ENCODE peak calls at places on chromosomes 2 and 18, in six cellular contexts. One of them, this sample, is unnamed.

GRCh38 chr2:178796079-178796677 is 11.0 kb downstream of the TTN start:
- DNase-seq in retinal pigment epithelial cell: peak
- DNase-seq in body of pancreas: no peak
- DNase-seq in A549: peak
- DNase-seq in neural crest cell: no peak
- DNase-seq in sigmoid colon: no peak
- DNase-seq in this sample: no peak

GRCh38 chr18:28183418-28184078 is 6.6 kb upstream of the CDH2 start:
- DNase-seq in A549: peak
- DNase-seq in sigmoid colon: no peak
- DNase-seq in body of pancreas: no peak
- DNase-seq in neural crest cell: no peak
- DNase-seq in retinal pigment epithelial cell: no peak
- DNase-seq in this sample: no peak

GRCh38 chr2:209091026-209091425 is 332.8 kb upstream of the MAP2 start:
- DNase-seq in body of pancreas: no peak
- DNase-seq in sigmoid colon: no peak
- DNase-seq in neural crest cell: no peak
- DNase-seq in retinal pigment epithelial cell: peak
- DNase-seq in A549: no peak
- DNase-seq in this sample: no peak

GRCh38 chr2:193806088-193806774 is 1611.5 kb upstream of the TMEFF2 start:
- DNase-seq in sigmoid colon: no peak
- DNase-seq in neural crest cell: no peak
- DNase-seq in A549: no peak
- DNase-seq in retinal pigment epithelial cell: no peak
- DNase-seq in body of pancreas: no peak
- DNase-seq in this sample: no peak

GRCh38 chr18:50311573-50312106 is 24.1 kb upstream of the CXXC1 start:
- DNase-seq in sigmoid colon: no peak
- DNase-seq in neural crest cell: no peak
- DNase-seq in body of pancreas: peak
- DNase-seq in retinal pigment epithelial cell: no peak
- DNase-seq in A549: no peak
- DNase-seq in this sample: no peak

GRCh38 chr2:53575606-53576360 is 191.8 kb upstream of the CHAC2 start:
- DNase-seq in sigmoid colon: no peak
- DNase-seq in body of pancreas: no peak
- DNase-seq in A549: no peak
- DNase-seq in retinal pigment epithelial cell: peak
- DNase-seq in neural crest cell: no peak
- DNase-seq in this sample: no peak

GRCh38 chr2:173568054-173568453 is 213.4 kb downstream of the CDCA7 start:
- DNase-seq in neural crest cell: peak
- DNase-seq in retinal pigment epithelial cell: no peak
- DNase-seq in sigmoid colon: no peak
- DNase-seq in A549: peak
- DNase-seq in body of pancreas: no peak
- DNase-seq in this sample: peak

GRCh38 chr18:72867721-72868665 is at the start of gene NETO1:
- DNase-seq in retinal pigment epithelial cell: no peak
- DNase-seq in body of pancreas: no peak
- DNase-seq in neural crest cell: peak
- DNase-seq in A549: no peak
- DNase-seq in sigmoid colon: no peak
- DNase-seq in this sample: peak

GRCh38 chr18:30432349-30432748 is 610.2 kb downstream of the DSC3 start:
- DNase-seq in A549: no peak
- DNase-seq in neural crest cell: no peak
- DNase-seq in body of pancreas: no peak
- DNase-seq in sigmoid colon: no peak
- DNase-seq in retinal pigment epithelial cell: no peak
- DNase-seq in this sample: no peak

GRCh38 chr2:46232860-46233259 is 64.3 kb upstream of the EPAS1 start:
- DNase-seq in A549: peak
- DNase-seq in body of pancreas: no peak
- DNase-seq in neural crest cell: no peak
- DNase-seq in retinal pigment epithelial cell: no peak
- DNase-seq in sigmoid colon: no peak
- DNase-seq in this sample: no peak

GRCh38 chr2:86229221-86229620 is 30.0 kb downstream of the MRPL35 start:
- DNase-seq in neural crest cell: no peak
- DNase-seq in retinal pigment epithelial cell: no peak
- DNase-seq in A549: no peak
- DNase-seq in sigmoid colon: no peak
- DNase-seq in body of pancreas: no peak
- DNase-seq in this sample: no peak

GRCh38 chr2:198587726-198588125 is 783.3 kb downstream of the PLCL1 start:
- DNase-seq in sigmoid colon: no peak
- DNase-seq in body of pancreas: no peak
- DNase-seq in retinal pigment epithelial cell: no peak
- DNase-seq in neural crest cell: no peak
- DNase-seq in A549: no peak
- DNase-seq in this sample: no peak

GRCh38 chr2:128214866-128215460 is 103.7 kb downstream of the HS6ST1 start:
- DNase-seq in retinal pigment epithelial cell: no peak
- DNase-seq in neural crest cell: no peak
- DNase-seq in body of pancreas: peak
- DNase-seq in A549: no peak
- DNase-seq in sigmoid colon: no peak
- DNase-seq in this sample: no peak

GRCh38 chr2:219784178-219784577 is 156.7 kb downstream of the SLC4A3 start:
- DNase-seq in retinal pigment epithelial cell: no peak
- DNase-seq in A549: no peak
- DNase-seq in sigmoid colon: no peak
- DNase-seq in body of pancreas: no peak
- DNase-seq in neural crest cell: no peak
- DNase-seq in this sample: no peak

GRCh38 chr2:211437396-211437795 is 881.0 kb downstream of the CPS1 start:
- DNase-seq in A549: no peak
- DNase-seq in retinal pigment epithelial cell: no peak
- DNase-seq in neural crest cell: no peak
- DNase-seq in sigmoid colon: no peak
- DNase-seq in body of pancreas: no peak
- DNase-seq in this sample: no peak

GRCh38 chr18:56869189-56869777 is 218.1 kb downstream of the WDR7 start:
- DNase-seq in neural crest cell: no peak
- DNase-seq in retinal pigment epithelial cell: no peak
- DNase-seq in body of pancreas: peak
- DNase-seq in sigmoid colon: no peak
- DNase-seq in A549: peak
- DNase-seq in this sample: peak

GRCh38 chr18:56872140-56872539 is 221.0 kb downstream of the WDR7 start:
- DNase-seq in A549: no peak
- DNase-seq in retinal pigment epithelial cell: no peak
- DNase-seq in sigmoid colon: no peak
- DNase-seq in neural crest cell: no peak
- DNase-seq in body of pancreas: no peak
- DNase-seq in this sample: no peak

GRCh38 chr18:56870982-56871381 is 219.8 kb downstream of the WDR7 start:
- DNase-seq in body of pancreas: no peak
- DNase-seq in neural crest cell: no peak
- DNase-seq in sigmoid colon: no peak
- DNase-seq in retinal pigment epithelial cell: no peak
- DNase-seq in A549: no peak
- DNase-seq in this sample: no peak

GRCh38 chr18:56878712-56879111 is 227.6 kb downstream of the WDR7 start:
- DNase-seq in body of pancreas: no peak
- DNase-seq in retinal pigment epithelial cell: no peak
- DNase-seq in sigmoid colon: no peak
- DNase-seq in neural crest cell: no peak
- DNase-seq in A549: no peak
- DNase-seq in this sample: no peak

GRCh38 chr18:56873441-56874140 is 222.4 kb downstream of the WDR7 start:
- DNase-seq in body of pancreas: no peak
- DNase-seq in sigmoid colon: no peak
- DNase-seq in A549: no peak
- DNase-seq in neural crest cell: peak
- DNase-seq in retinal pigment epithelial cell: no peak
- DNase-seq in this sample: peak
- TF ChIP-seq CTCF in body of pancreas: no peak
- TF ChIP-seq CTCF in sigmoid colon: no peak
- TF ChIP-seq CTCF in A549: no peak
- TF ChIP-seq CTCF in neural crest cell: no peak
- TF ChIP-seq CTCF in retinal pigment epithelial cell: no peak
- TF ChIP-seq CTCF in this sample: no peak

DNA sequence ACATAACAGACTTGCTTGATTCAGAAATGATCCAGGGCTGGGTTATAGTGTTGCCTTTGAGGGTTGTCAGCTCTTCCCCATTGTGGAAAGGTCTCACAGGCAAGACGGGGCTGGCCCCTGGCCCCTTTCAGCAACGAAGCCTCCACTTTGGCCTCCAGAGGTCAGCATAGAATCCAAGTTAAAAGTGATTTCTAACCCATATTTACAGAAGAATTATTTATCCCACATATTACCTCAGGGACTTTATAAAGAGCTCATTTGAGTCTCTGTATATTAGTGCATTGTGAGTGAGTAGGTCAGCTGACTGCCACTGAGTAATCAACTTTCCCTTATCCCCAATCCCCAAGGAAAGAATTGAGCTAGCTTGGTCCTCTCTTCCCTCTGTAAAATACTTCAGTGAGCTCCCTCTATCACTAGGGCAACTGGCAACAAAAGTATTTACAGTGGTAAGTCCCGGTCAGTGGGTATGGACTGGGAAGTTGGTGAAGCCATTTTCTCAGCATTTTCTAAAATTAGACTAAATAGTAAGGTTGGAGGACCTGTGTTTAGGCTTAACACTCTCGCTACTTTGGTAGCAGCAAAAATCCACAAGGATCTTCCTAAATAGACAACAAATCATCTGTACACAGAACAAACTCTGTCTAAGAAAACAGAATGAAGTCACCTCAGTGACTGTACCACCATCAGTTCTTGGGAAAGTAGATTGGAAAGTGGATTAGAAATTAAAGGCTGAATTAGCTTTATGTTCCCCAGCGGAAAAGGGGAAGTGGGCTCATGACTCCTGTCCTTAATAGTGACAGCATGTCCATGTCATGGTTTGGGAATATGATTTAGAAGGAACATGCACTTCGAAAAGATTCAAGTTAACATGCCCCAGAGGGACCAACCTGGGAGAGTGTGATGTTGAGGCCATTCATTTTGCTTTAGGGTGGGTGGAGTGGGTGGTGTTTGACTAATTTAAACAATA is 171.0 kb upstream of the SIX3 start:
- DNase-seq in neural crest cell: no peak
- DNase-seq in A549: no peak
- DNase-seq in sigmoid colon: no peak
- DNase-seq in retinal pigment epithelial cell: peak
- DNase-seq in body of pancreas: no peak
- DNase-seq in this sample: peak
- TF ChIP-seq CTCF in neural crest cell: no peak
- TF ChIP-seq CTCF in A549: peak
- TF ChIP-seq CTCF in sigmoid colon: no peak
- TF ChIP-seq CTCF in retinal pigment epithelial cell: peak
- TF ChIP-seq CTCF in body of pancreas: no peak
- TF ChIP-seq CTCF in this sample: no peak

GRCh38 chr2:50674876-50675275 is 357.1 kb downstream of the NRXN1 start:
- DNase-seq in A549: peak
- DNase-seq in neural crest cell: no peak
- DNase-seq in retinal pigment epithelial cell: no peak
- DNase-seq in body of pancreas: no peak
- DNase-seq in sigmoid colon: no peak
- DNase-seq in this sample: no peak
- TF ChIP-seq CTCF in A549: peak
- TF ChIP-seq CTCF in neural crest cell: no peak
- TF ChIP-seq CTCF in retinal pigment epithelial cell: peak
- TF ChIP-seq CTCF in body of pancreas: no peak
- TF ChIP-seq CTCF in sigmoid colon: no peak
- TF ChIP-seq CTCF in this sample: no peak

DNA sequence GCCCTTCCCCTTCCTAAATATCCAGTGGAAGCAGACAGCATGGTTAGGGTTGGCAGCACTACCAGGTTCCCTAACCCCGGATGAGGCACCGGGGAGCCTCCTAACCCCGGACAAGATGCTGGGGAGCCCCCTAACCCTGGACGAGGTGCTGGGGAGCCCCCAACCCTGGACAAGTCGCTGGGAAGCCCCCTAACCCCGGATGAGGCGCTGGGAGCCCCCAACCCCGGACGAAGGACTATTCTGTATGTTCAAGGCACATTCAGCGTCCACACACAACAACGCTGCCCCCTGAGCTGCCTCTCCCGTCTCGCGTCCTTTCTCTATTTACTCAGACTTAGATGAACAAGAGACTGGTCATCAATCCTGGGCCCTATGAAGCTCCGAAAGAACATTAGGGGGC is 51.8 kb downstream of the ANKMY1 start:
- DNase-seq in sigmoid colon: peak
- DNase-seq in retinal pigment epithelial cell: no peak
- DNase-seq in neural crest cell: no peak
- DNase-seq in A549: no peak
- DNase-seq in body of pancreas: no peak
- DNase-seq in this sample: no peak
- TF ChIP-seq CTCF in sigmoid colon: no peak
- TF ChIP-seq CTCF in retinal pigment epithelial cell: no peak
- TF ChIP-seq CTCF in neural crest cell: no peak
- TF ChIP-seq CTCF in A549: no peak
- TF ChIP-seq CTCF in body of pancreas: no peak
- TF ChIP-seq CTCF in this sample: no peak

GRCh38 chr2:240213476-240214391 is 73.3 kb upstream of the OTOS start:
- DNase-seq in sigmoid colon: peak
- DNase-seq in neural crest cell: no peak
- DNase-seq in retinal pigment epithelial cell: no peak
- DNase-seq in body of pancreas: no peak
- DNase-seq in A549: no peak
- DNase-seq in this sample: no peak

GRCh38 chr2:240216197-240216596 is 75.7 kb upstream of the OTOS start:
- DNase-seq in neural crest cell: no peak
- DNase-seq in body of pancreas: no peak
- DNase-seq in sigmoid colon: peak
- DNase-seq in retinal pigment epithelial cell: no peak
- DNase-seq in A549: no peak
- DNase-seq in this sample: no peak

GRCh38 chr2:240214790-240215675 is 74.6 kb upstream of the OTOS start:
- DNase-seq in retinal pigment epithelial cell: no peak
- DNase-seq in sigmoid colon: peak
- DNase-seq in neural crest cell: no peak
- DNase-seq in A549: no peak
- DNase-seq in body of pancreas: no peak
- DNase-seq in this sample: no peak

GRCh38 chr2:240217431-240218301 is 77.2 kb upstream of the OTOS start:
- DNase-seq in body of pancreas: no peak
- DNase-seq in neural crest cell: no peak
- DNase-seq in sigmoid colon: peak
- DNase-seq in retinal pigment epithelial cell: no peak
- DNase-seq in A549: peak
- DNase-seq in this sample: no peak

GRCh38 chr2:240215676-240216051 is 75.2 kb upstream of the OTOS start:
- DNase-seq in neural crest cell: no peak
- DNase-seq in A549: no peak
- DNase-seq in body of pancreas: no peak
- DNase-seq in retinal pigment epithelial cell: no peak
- DNase-seq in sigmoid colon: peak
- DNase-seq in this sample: no peak
- TF ChIP-seq CTCF in neural crest cell: no peak
- TF ChIP-seq CTCF in A549: no peak
- TF ChIP-seq CTCF in body of pancreas: no peak
- TF ChIP-seq CTCF in retinal pigment epithelial cell: no peak
- TF ChIP-seq CTCF in sigmoid colon: no peak
- TF ChIP-seq CTCF in this sample: no peak

This sample was measured in nephron progenitor cell.